ENCODE peak calls at places on chromosome 14, in seven cellular contexts. X is OCI-LY7; L is A549; I is MM.1S; K is neural progenitor cell; S is brain microvascular endothelial cell; Z is CD8-positive, alpha-beta T cell. W is an unnamed sample.
A peak's percentile ranks its signal among the peaks of the same experiment; 100 is the strongest.

GRCh38 chr14:56487761-56488160 is 91.8 kb upstream of the TMEM260 start:
- DNase-seq in Z (no peak), S (peak; percentile 16), K (no peak), X (no peak), I (no peak), L (no peak), W (no peak)

GRCh38 chr14:84591827-84592540 is 938.0 kb upstream of the FLRT2 start:
- DNase-seq in L (no peak), Z (no peak), I (no peak), K (no peak), X (no peak), S (no peak), W (no peak)

GRCh38 chr14:50955373-50956043 is 11.2 kb upstream of the PYGL start:
- DNase-seq in S (peak; percentile 98), I (no peak), L (peak; percentile 98), X (peak; percentile 25), K (peak; percentile 23), Z (no peak), W (no peak)

GRCh38 chr14:23324993-23325392 is 3.7 kb downstream of the PABPN1 start:
- DNase-seq in S (no peak), X (no peak), Z (no peak), L (no peak), I (no peak), K (no peak), W (no peak)

GRCh38 chr14:72740966-72741835 is 152.7 kb downstream of the DPF3 start:
- DNase-seq in Z (peak; percentile 36), S (no peak), X (no peak), L (no peak), I (no peak), K (no peak), W (no peak)

GRCh38 chr14:77264466-77265186 is 6.4 kb downstream of the NGB start:
- DNase-seq in L (no peak), X (no peak), Z (no peak), I (no peak), K (no peak), S (no peak), W (no peak)

GRCh38 chr14:97177016-97177415 is 379.8 kb downstream of the VRK1 start:
- DNase-seq in Z (no peak), I (peak; percentile 36), S (no peak), X (peak; percentile 21), K (peak; percentile 39), L (peak; percentile 58), W (no peak)

GRCh38 chr14:95196268-95196667 is 38.9 kb upstream of the DICER1 start:
- DNase-seq in Z (no peak), I (no peak), S (no peak), K (no peak), L (peak; percentile 27), X (peak; percentile 51), W (no peak)

GRCh38 chr14:91388551-91388975 is 29.1 kb downstream of the CCDC88C start:
- DNase-seq in I (peak; percentile 71), X (no peak), K (no peak), S (no peak), L (no peak), Z (no peak), W (no peak)

GRCh38 chr14:30227871-30228270 is 300.2 kb upstream of the PRKD1 start:
- DNase-seq in I (no peak), X (no peak), K (no peak), L (no peak), S (peak; percentile 28), Z (no peak), W (peak; percentile 56)

GRCh38 chr14:75068294-75069020 is 984 bp upstream of the ZC2HC1C start:
- DNase-seq in K (no peak), X (no peak), L (no peak), Z (no peak), S (no peak), I (no peak), W (no peak)
- H3K4me3 ChIP-seq in K (peak overlapping the region; percentile 58), X (peak overlapping the region; percentile 71), L (peak overlapping the region; percentile 61), Z (peak overlapping the region; percentile 59), S (peak overlapping the region; percentile 71), I (peak overlapping the region; percentile 71), W (no peak overlapping the region)

DNA sequence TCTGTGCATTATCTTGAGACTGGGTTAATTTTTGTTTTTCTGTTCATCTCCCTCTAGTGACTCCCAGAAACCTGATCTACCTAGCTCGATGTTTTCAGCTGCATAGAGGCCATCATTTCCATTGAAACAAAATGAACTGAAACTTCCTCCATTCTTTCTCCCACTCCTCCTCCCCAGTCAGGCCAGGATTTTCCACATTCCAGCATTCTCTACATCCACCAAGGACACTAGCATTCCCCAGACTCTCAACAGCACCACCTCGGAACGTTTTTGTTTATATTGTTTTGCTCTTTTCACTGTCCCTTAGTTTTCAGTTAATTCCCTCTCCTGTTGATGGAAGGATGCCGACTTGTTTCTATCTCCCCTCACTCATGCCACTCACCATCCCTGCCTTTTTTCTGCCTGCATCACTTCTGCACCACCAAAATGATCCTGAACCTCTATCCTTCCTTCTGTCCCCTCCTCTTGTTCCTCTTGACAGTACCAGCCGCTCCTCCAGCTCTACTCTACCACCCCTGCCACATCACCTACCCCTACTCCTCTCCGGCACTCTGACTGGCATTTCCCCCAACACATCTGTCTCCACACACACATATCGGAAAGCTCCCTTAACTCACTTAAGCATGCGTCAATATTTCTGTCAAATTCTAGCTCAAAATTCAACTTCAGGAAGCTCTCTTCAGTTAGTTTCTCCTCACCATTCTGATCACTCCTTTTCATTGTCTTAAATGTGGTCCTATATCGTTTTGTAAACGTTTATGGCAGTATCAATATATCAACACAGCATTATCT is 13.2 kb downstream of the OR6S1 start:
- DNase-seq in K (peak; percentile 56), X (no peak), S (no peak), L (no peak), I (no peak), Z (no peak), W (no peak)
- TF ChIP-seq CTCF in K (no peak), X (no peak), S (no peak), L (no peak), I (no peak), Z (no peak), W (no peak)

GRCh38 chr14:104346112-104346462 is 207.7 kb downstream of the KIF26A start:
- DNase-seq in I (no peak), S (no peak), Z (no peak), X (no peak), K (no peak), L (no peak), W (no peak)
- H3K4me3 ChIP-seq in I (no peak overlapping the region), S (no peak overlapping the region), Z (no peak overlapping the region), X (no peak overlapping the region), K (no peak overlapping the region), L (no peak overlapping the region), W (no peak overlapping the region)

DNA sequence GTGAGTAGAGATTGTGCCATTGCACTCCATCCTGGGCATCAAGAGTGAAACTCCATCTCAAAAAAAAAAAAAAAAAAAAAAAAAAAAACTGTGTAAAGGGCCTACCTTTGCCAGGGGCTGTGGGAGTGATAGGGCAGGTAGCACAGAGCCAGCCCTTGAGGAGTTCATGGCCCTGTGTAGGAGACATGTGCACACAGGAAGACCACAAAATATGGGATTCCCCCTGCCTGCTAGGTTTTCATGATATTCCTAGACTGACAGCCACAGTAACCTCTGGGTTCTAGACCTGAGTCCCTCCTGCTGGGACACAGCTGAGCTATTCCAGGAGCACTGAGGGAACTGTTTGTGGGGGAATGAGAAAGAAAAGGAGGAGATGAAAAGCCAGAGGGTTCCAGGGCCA is 8.3 kb upstream of the SPTSSA start:
- DNase-seq in K (no peak), Z (no peak), L (no peak), I (no peak), X (no peak), S (no peak), W (no peak)
- TF ChIP-seq CTCF in K (no peak), Z (no peak), L (no peak), I (no peak), X (no peak), S (no peak), W (no peak)

DNA sequence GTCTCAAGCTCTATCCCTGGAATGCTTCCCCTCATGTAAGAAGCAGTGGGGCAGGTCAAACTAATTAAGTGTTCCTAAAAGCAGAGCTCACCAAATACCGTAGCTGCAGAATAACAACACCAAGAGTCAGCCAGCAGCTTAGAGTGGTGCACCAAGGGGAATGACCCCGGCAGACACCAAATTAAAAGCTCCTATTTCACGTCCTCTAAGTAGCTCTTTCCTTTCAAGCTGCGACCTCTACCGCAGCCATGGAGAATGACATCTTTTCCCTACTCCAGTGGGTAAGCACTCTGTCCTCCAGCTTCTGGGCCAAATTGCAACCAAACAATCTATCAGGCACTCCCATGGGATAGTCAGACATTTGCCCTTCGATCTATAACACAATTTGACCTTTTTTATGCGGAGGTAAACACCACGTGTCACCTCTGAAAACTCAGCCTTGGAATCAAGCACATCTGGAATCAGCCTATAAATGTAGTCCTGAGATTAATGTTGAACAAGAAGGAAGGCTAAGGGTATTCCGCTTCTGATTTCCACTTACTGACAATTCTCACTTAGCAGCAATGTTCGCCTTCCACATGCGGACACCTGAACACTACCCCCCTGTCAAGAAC is 67.6 kb upstream of the CDKN3 start:
- DNase-seq in I (peak; percentile 35), S (peak; percentile 36), X (peak; percentile 31), Z (no peak), L (peak; percentile 70), K (peak; percentile 93), W (peak; percentile 79)
- H3K4me3 ChIP-seq in I (no peak overlapping the region), S (no peak overlapping the region), X (no peak overlapping the region), Z (no peak overlapping the region), L (no peak overlapping the region), K (no peak overlapping the region), W (no peak overlapping the region)

GRCh38 chr14:105059035-105059916 is 6.0 kb downstream of the GPR132 start:
- DNase-seq in I (no peak), S (no peak), X (no peak), L (no peak), Z (no peak), K (peak; percentile 38), W (peak; percentile 98)
- TF ChIP-seq CTCF in I (no peak), S (no peak), X (peak; percentile 28), L (no peak), Z (peak; percentile 11), K (peak; percentile 17), W (no peak)

GRCh38 chr14:105528859-105529505 is 2.6 kb downstream of the TMEM121 start:
- DNase-seq in L (no peak), S (no peak), K (no peak), X (no peak), I (no peak), Z (no peak), W (no peak)
- H3K4me3 ChIP-seq in L (peak overlapping the region; percentile 52), S (no peak overlapping the region), K (no peak overlapping the region), X (no peak overlapping the region), I (peak overlapping the region; percentile 55), Z (peak overlapping the region; percentile 63), W (no peak overlapping the region)

W was measured in thyroid gland.